ENCODE peak calls at places on chromosomes 1 and 21, in six cellular contexts. I, S, Y, C, B and V are unnamed samples.

GRCh38 chr1:192903142-192903541 is 94.3 kb downstream of the RGS2 start:
- DNase-seq in B (no peak), I (no peak), S (no peak), Y (peak), C (no peak), V (no peak)

GRCh38 chr1:84122780-84123382 is 21.2 kb upstream of the PRKACB start:
- DNase-seq in C (peak), S (no peak), I (no peak), Y (peak), B (no peak), V (peak)

GRCh38 chr1:29703596-29703995 is 467.3 kb downstream of the PTPRU start:
- DNase-seq in Y (peak), C (peak), B (no peak), S (no peak), I (no peak), V (peak)

GRCh38 chr1:43570784-43571183 is 40.1 kb downstream of the PTPRF start:
- DNase-seq in I (no peak), S (no peak), Y (no peak), B (no peak), C (no peak), V (no peak)

GRCh38 chr1:200243042-200243437 is 166.8 kb downstream of the ZNF281 start:
- DNase-seq in B (no peak), Y (no peak), C (no peak), I (no peak), S (no peak), V (no peak)

GRCh38 chr1:37978541-37978940 is 11.3 kb downstream of the SF3A3 start:
- DNase-seq in I (no peak), Y (no peak), C (no peak), B (no peak), S (no peak), V (no peak)

GRCh38 chr21:35136586-35137254 is 87.6 kb upstream of the RUNX1 start:
- DNase-seq in B (peak), S (no peak), C (no peak), Y (peak), I (no peak), V (peak)

GRCh38 chr1:23555949-23556640 is 3.2 kb downstream of the ID3 start:
- DNase-seq in C (no peak), I (no peak), Y (peak), S (no peak), B (no peak), V (peak)

GRCh38 chr1:92877081-92877711 is 45.4 kb downstream of the RPL5 start:
- DNase-seq in Y (no peak), S (no peak), I (no peak), B (no peak), C (peak), V (no peak)